ENCODE peak calls at places on chromosomes 16 and 17, in ten cellular contexts. One of them, this sample, is unnamed.

GRCh38 chr17:7842950-7843535 is 9.0 kb downstream of the KDM6B start:
- DNase-seq in anterior cingulate cortex: peak
- DNase-seq in stomach: peak
- DNase-seq in HFFc6: peak
- DNase-seq in NCI-H1694: no peak
- DNase-seq in Caco-2: no peak
- DNase-seq in ascending aorta: peak
- DNase-seq in left ventricle myocardium inferior: peak
- DNase-seq in cardiac fibroblast: peak
- DNase-seq in HTR-8/SVneo: no peak
- DNase-seq in this sample: peak

GRCh38 chr17:79845601-79845949 is 6.3 kb upstream of the CBX4 start:
- DNase-seq in stomach: no peak
- DNase-seq in ascending aorta: no peak
- DNase-seq in HFFc6: no peak
- DNase-seq in Caco-2: peak
- DNase-seq in HTR-8/SVneo: no peak
- DNase-seq in cardiac fibroblast: peak
- DNase-seq in anterior cingulate cortex: no peak
- DNase-seq in NCI-H1694: no peak
- DNase-seq in left ventricle myocardium inferior: no peak
- DNase-seq in this sample: no peak

GRCh38 chr17:7889166-7889584 is 586 bp downstream of the CHD3 start:
- DNase-seq in stomach: peak
- DNase-seq in HFFc6: peak
- DNase-seq in NCI-H1694: peak
- DNase-seq in Caco-2: no peak
- DNase-seq in anterior cingulate cortex: peak
- DNase-seq in cardiac fibroblast: peak
- DNase-seq in HTR-8/SVneo: peak
- DNase-seq in left ventricle myocardium inferior: peak
- DNase-seq in ascending aorta: peak
- DNase-seq in this sample: no peak

GRCh38 chr16:11613381-11614303 is 26.9 kb upstream of the LITAF start:
- DNase-seq in cardiac fibroblast: peak
- DNase-seq in Caco-2: no peak
- DNase-seq in stomach: peak
- DNase-seq in left ventricle myocardium inferior: peak
- DNase-seq in anterior cingulate cortex: no peak
- DNase-seq in NCI-H1694: no peak
- DNase-seq in HFFc6: no peak
- DNase-seq in ascending aorta: peak
- DNase-seq in HTR-8/SVneo: no peak
- DNase-seq in this sample: no peak

GRCh38 chr16:27924411-27925118 is 138.9 kb downstream of the GSG1L start:
- DNase-seq in NCI-H1694: no peak
- DNase-seq in cardiac fibroblast: no peak
- DNase-seq in ascending aorta: no peak
- DNase-seq in stomach: no peak
- DNase-seq in HFFc6: no peak
- DNase-seq in HTR-8/SVneo: no peak
- DNase-seq in Caco-2: no peak
- DNase-seq in anterior cingulate cortex: no peak
- DNase-seq in left ventricle myocardium inferior: no peak
- DNase-seq in this sample: no peak

GRCh38 chr17:34741967-34742366 is 162.6 kb downstream of the TMEM132E start:
- DNase-seq in left ventricle myocardium inferior: no peak
- DNase-seq in HFFc6: no peak
- DNase-seq in stomach: no peak
- DNase-seq in ascending aorta: peak
- DNase-seq in Caco-2: no peak
- DNase-seq in cardiac fibroblast: no peak
- DNase-seq in anterior cingulate cortex: no peak
- DNase-seq in NCI-H1694: no peak
- DNase-seq in HTR-8/SVneo: no peak
- DNase-seq in this sample: no peak

GRCh38 chr16:79505344-79505743 is 95.2 kb downstream of the MAF start:
- DNase-seq in stomach: no peak
- DNase-seq in HTR-8/SVneo: no peak
- DNase-seq in left ventricle myocardium inferior: peak
- DNase-seq in HFFc6: no peak
- DNase-seq in NCI-H1694: no peak
- DNase-seq in cardiac fibroblast: no peak
- DNase-seq in anterior cingulate cortex: no peak
- DNase-seq in Caco-2: no peak
- DNase-seq in ascending aorta: no peak
- DNase-seq in this sample: no peak

GRCh38 chr17:49439673-49440571 is 25.2 kb upstream of the PHB1 start:
- DNase-seq in left ventricle myocardium inferior: no peak
- DNase-seq in anterior cingulate cortex: no peak
- DNase-seq in HTR-8/SVneo: no peak
- DNase-seq in ascending aorta: no peak
- DNase-seq in HFFc6: no peak
- DNase-seq in Caco-2: peak
- DNase-seq in cardiac fibroblast: no peak
- DNase-seq in NCI-H1694: no peak
- DNase-seq in stomach: no peak
- DNase-seq in this sample: no peak

GRCh38 chr17:8894673-8895578 is 27.5 kb upstream of the PIK3R6 start:
- DNase-seq in Caco-2: peak
- DNase-seq in HFFc6: peak
- DNase-seq in cardiac fibroblast: peak
- DNase-seq in left ventricle myocardium inferior: peak
- DNase-seq in NCI-H1694: peak
- DNase-seq in ascending aorta: peak
- DNase-seq in anterior cingulate cortex: peak
- DNase-seq in HTR-8/SVneo: peak
- DNase-seq in stomach: peak
- DNase-seq in this sample: no peak

GRCh38 chr17:65260626-65261025 is 123.5 kb downstream of the RGS9 start:
- DNase-seq in anterior cingulate cortex: no peak
- DNase-seq in HFFc6: no peak
- DNase-seq in HTR-8/SVneo: no peak
- DNase-seq in Caco-2: no peak
- DNase-seq in cardiac fibroblast: no peak
- DNase-seq in NCI-H1694: no peak
- DNase-seq in left ventricle myocardium inferior: no peak
- DNase-seq in stomach: no peak
- DNase-seq in ascending aorta: no peak
- DNase-seq in this sample: no peak

GRCh38 chr16:53912155-53912554 is 208.2 kb downstream of the FTO start:
- DNase-seq in cardiac fibroblast: no peak
- DNase-seq in HFFc6: no peak
- DNase-seq in NCI-H1694: no peak
- DNase-seq in anterior cingulate cortex: no peak
- DNase-seq in Caco-2: peak
- DNase-seq in HTR-8/SVneo: no peak
- DNase-seq in stomach: no peak
- DNase-seq in ascending aorta: no peak
- DNase-seq in left ventricle myocardium inferior: no peak
- DNase-seq in this sample: peak

GRCh38 chr17:74750327-74751069 is 2.1 kb downstream of the NHERF1 start:
- DNase-seq in Caco-2: peak
- DNase-seq in cardiac fibroblast: no peak
- DNase-seq in NCI-H1694: no peak
- DNase-seq in ascending aorta: no peak
- DNase-seq in HFFc6: no peak
- DNase-seq in left ventricle myocardium inferior: no peak
- DNase-seq in anterior cingulate cortex: peak
- DNase-seq in stomach: peak
- DNase-seq in HTR-8/SVneo: no peak
- DNase-seq in this sample: no peak

GRCh38 chr16:27364493-27365141 is 37.4 kb upstream of the IL21R start:
- DNase-seq in left ventricle myocardium inferior: no peak
- DNase-seq in stomach: peak
- DNase-seq in Caco-2: peak
- DNase-seq in NCI-H1694: no peak
- DNase-seq in HFFc6: no peak
- DNase-seq in ascending aorta: no peak
- DNase-seq in cardiac fibroblast: no peak
- DNase-seq in anterior cingulate cortex: no peak
- DNase-seq in HTR-8/SVneo: no peak
- DNase-seq in this sample: no peak

GRCh38 chr16:28130099-28131088 is 66.9 kb upstream of the GSG1L start:
- DNase-seq in left ventricle myocardium inferior: no peak
- DNase-seq in cardiac fibroblast: no peak
- DNase-seq in HTR-8/SVneo: no peak
- DNase-seq in ascending aorta: no peak
- DNase-seq in Caco-2: no peak
- DNase-seq in HFFc6: no peak
- DNase-seq in stomach: no peak
- DNase-seq in NCI-H1694: no peak
- DNase-seq in anterior cingulate cortex: no peak
- DNase-seq in this sample: no peak

GRCh38 chr16:11327277-11328171 is 17.7 kb upstream of the RMI2 start:
- DNase-seq in stomach: no peak
- DNase-seq in anterior cingulate cortex: no peak
- DNase-seq in Caco-2: no peak
- DNase-seq in NCI-H1694: no peak
- DNase-seq in HFFc6: no peak
- DNase-seq in HTR-8/SVneo: no peak
- DNase-seq in left ventricle myocardium inferior: peak
- DNase-seq in ascending aorta: no peak
- DNase-seq in cardiac fibroblast: peak
- DNase-seq in this sample: no peak

GRCh38 chr16:10120953-10121352 is 61.3 kb downstream of the GRIN2A start:
- DNase-seq in NCI-H1694: no peak
- DNase-seq in cardiac fibroblast: no peak
- DNase-seq in anterior cingulate cortex: no peak
- DNase-seq in stomach: no peak
- DNase-seq in HFFc6: peak
- DNase-seq in HTR-8/SVneo: no peak
- DNase-seq in left ventricle myocardium inferior: no peak
- DNase-seq in Caco-2: no peak
- DNase-seq in ascending aorta: no peak
- DNase-seq in this sample: no peak

GRCh38 chr16:81318711-81319110 is 3.9 kb downstream of the GAN start:
- DNase-seq in stomach: no peak
- DNase-seq in anterior cingulate cortex: no peak
- DNase-seq in left ventricle myocardium inferior: no peak
- DNase-seq in HTR-8/SVneo: peak
- DNase-seq in Caco-2: no peak
- DNase-seq in HFFc6: no peak
- DNase-seq in NCI-H1694: no peak
- DNase-seq in ascending aorta: no peak
- DNase-seq in cardiac fibroblast: no peak
- DNase-seq in this sample: no peak

GRCh38 chr16:86085795-86086194 is 186.8 kb downstream of the IRF8 start:
- DNase-seq in ascending aorta: no peak
- DNase-seq in stomach: no peak
- DNase-seq in HFFc6: no peak
- DNase-seq in cardiac fibroblast: no peak
- DNase-seq in Caco-2: peak
- DNase-seq in left ventricle myocardium inferior: no peak
- DNase-seq in HTR-8/SVneo: no peak
- DNase-seq in NCI-H1694: no peak
- DNase-seq in anterior cingulate cortex: no peak
- DNase-seq in this sample: no peak

GRCh38 chr16:19003935-19004334 is 20.2 kb downstream of the TMC7 start:
- DNase-seq in Caco-2: no peak
- DNase-seq in ascending aorta: no peak
- DNase-seq in anterior cingulate cortex: no peak
- DNase-seq in HTR-8/SVneo: no peak
- DNase-seq in HFFc6: no peak
- DNase-seq in stomach: no peak
- DNase-seq in NCI-H1694: no peak
- DNase-seq in left ventricle myocardium inferior: no peak
- DNase-seq in cardiac fibroblast: no peak
- DNase-seq in this sample: no peak

GRCh38 chr16:27720731-27721547 is 171.0 kb downstream of the KATNIP start:
- DNase-seq in stomach: no peak
- DNase-seq in cardiac fibroblast: no peak
- DNase-seq in anterior cingulate cortex: peak
- DNase-seq in HFFc6: no peak
- DNase-seq in HTR-8/SVneo: no peak
- DNase-seq in NCI-H1694: no peak
- DNase-seq in ascending aorta: no peak
- DNase-seq in left ventricle myocardium inferior: peak
- DNase-seq in Caco-2: no peak
- DNase-seq in this sample: no peak

GRCh38 chr17:38327936-38328335 is 15.8 kb downstream of the GPR179 start:
- DNase-seq in ascending aorta: no peak
- DNase-seq in NCI-H1694: no peak
- DNase-seq in HTR-8/SVneo: no peak
- DNase-seq in anterior cingulate cortex: no peak
- DNase-seq in left ventricle myocardium inferior: no peak
- DNase-seq in HFFc6: no peak
- DNase-seq in stomach: no peak
- DNase-seq in cardiac fibroblast: no peak
- DNase-seq in Caco-2: no peak
- DNase-seq in this sample: no peak

This sample was measured in T-helper 22 cell.